ENCODE peak calls at places on chromosomes 3 and 15, in six cellular contexts. F is GM12878, P is HepG2, M is K562, G is SK-N-SH, Z is H1. I is an unnamed sample.

GRCh38 chr3:134880431-134880830 is 85.4 kb downstream of the EPHB1 start:
- DNase-seq in F (no peak), P (no peak), M (no peak), G (no peak), Z (no peak), I (no peak)

GRCh38 chr3:56837196-56837955 is 35.6 kb upstream of the ARHGEF3 start:
- DNase-seq in F (peak), P (no peak), M (no peak), G (no peak), Z (no peak), I (no peak)

GRCh38 chr3:60025071-60026055 is 975.5 kb upstream of the CFAP20DC start:
- DNase-seq in F (no peak), P (no peak), M (no peak), G (no peak), Z (no peak), I (no peak)

GRCh38 chr15:67501177-67501835 is 19.6 kb upstream of the C15orf61 start:
- DNase-seq in F (no peak), P (peak), M (no peak), G (peak), Z (no peak), I (no peak)

GRCh38 chr3:118802325-118803095 is 232.1 kb downstream of the IGSF11 start:
- DNase-seq in F (no peak), P (no peak), M (no peak), G (no peak), Z (no peak), I (no peak)

GRCh38 chr3:152267319-152267689 is 1.4 kb upstream of the MBNL1 start:
- DNase-seq in F (no peak), P (no peak), M (no peak), G (no peak), Z (no peak), I (no peak)

GRCh38 chr3:13379191-13379830 is 40.8 kb downstream of the NUP210 start:
- DNase-seq in F (no peak), P (no peak), M (no peak), G (no peak), Z (no peak), I (no peak)

GRCh38 chr3:146164951-146165350 is 4.0 kb upstream of the PLOD2 start:
- DNase-seq in F (no peak), P (no peak), M (no peak), G (no peak), Z (no peak), I (no peak)

GRCh38 chr3:28343144-28343543 is 5.4 kb upstream of the ZCWPW2 start:
- DNase-seq in F (no peak), P (no peak), M (no peak), G (no peak), Z (no peak), I (no peak)

GRCh38 chr3:123026551-123027291 is 842 bp downstream of the SEMA5B start:
- DNase-seq in F (no peak), P (no peak), M (no peak), G (peak), Z (no peak), I (no peak)

GRCh38 chr15:38058596-38059075 is 124.2 kb downstream of the TMCO5A start:
- DNase-seq in F (no peak), P (no peak), M (no peak), G (no peak), Z (no peak), I (no peak)

GRCh38 chr3:14157951-14158350 is 20.4 kb downstream of the XPC start:
- DNase-seq in F (no peak), P (no peak), M (no peak), G (no peak), Z (no peak), I (no peak)

GRCh38 chr3:156594229-156594683 is 39.3 kb upstream of the SSR3 start:
- DNase-seq in F (no peak), P (peak), M (no peak), G (no peak), Z (no peak), I (no peak)

GRCh38 chr3:97917813-97918536 is 54.3 kb downstream of the RIOX2 start:
- DNase-seq in F (no peak), P (peak), M (no peak), G (no peak), Z (no peak), I (no peak)

GRCh38 chr15:28267727-28268126 is 54.3 kb downstream of the HERC2 start:
- DNase-seq in F (no peak), P (no peak), M (no peak), G (no peak), Z (no peak), I (no peak)

GRCh38 chr15:62711691-62712454 is 330.7 kb upstream of the TPM1 start:
- DNase-seq in F (peak), P (no peak), M (no peak), G (no peak), Z (no peak), I (no peak)

GRCh38 chr15:58038426-58039106 is 26.9 kb downstream of the ALDH1A2 start:
- DNase-seq in F (no peak), P (no peak), M (no peak), G (no peak), Z (no peak), I (no peak)

GRCh38 chr15:100022426-100022825 is 289.2 kb upstream of the LYSMD4 start:
- DNase-seq in F (no peak), P (no peak), M (no peak), G (no peak), Z (no peak), I (no peak)
- TF ChIP-seq POLR2AphosphoS5 in F (no peak), P (no peak), M (no peak), G (no peak), Z (no peak), I (no peak)

GRCh38 chr15:81297147-81297572 is 26.8 kb downstream of the STARD5 start:
- DNase-seq in F (no peak), P (no peak), M (no peak), G (no peak), Z (no peak), I (no peak)

GRCh38 chr15:81296218-81296617 is 27.7 kb downstream of the STARD5 start:
- DNase-seq in F (no peak), P (no peak), M (no peak), G (no peak), Z (no peak), I (no peak)

GRCh38 chr15:81294501-81294850 is 29.5 kb downstream of the STARD5 start:
- DNase-seq in F (no peak), P (no peak), M (no peak), G (no peak), Z (no peak), I (peak)

GRCh38 chr15:81296673-81297072 is 27.3 kb downstream of the STARD5 start:
- DNase-seq in F (peak), P (no peak), M (no peak), G (no peak), Z (no peak), I (peak)

DNA sequence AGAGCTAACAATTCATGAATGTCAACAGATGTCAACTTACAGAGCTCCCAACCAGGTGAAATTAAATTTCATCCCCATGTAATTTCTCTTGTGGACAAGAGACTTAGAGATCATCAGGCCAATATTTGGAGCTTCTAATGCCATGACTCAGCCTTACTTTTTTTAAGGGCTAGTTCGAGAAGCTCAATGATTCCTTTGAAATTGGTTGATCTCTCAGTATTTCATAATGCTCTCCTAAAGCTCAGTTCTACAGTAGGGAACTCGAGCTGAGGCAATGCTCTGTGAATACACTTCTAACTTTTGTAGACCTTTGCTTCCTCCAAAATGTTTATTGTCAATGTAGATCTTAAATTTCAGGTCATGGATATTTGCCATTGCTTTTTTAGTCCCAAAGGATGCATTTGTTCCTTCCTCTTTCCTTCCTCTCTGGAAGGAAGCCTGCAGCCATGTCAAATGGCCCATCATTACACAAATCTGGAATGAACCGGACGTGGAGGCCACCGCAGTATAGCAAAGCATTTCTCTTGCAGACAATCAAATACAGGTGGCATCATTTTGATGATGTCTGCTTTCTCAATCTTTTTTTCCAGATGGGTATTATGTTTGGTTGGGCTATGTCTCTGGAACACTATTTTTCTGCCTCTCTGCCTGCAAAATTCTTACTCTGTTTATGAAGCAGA is 28.3 kb downstream of the STARD5 start:
- DNase-seq in F (no peak), P (no peak), M (no peak), G (no peak), Z (no peak), I (peak)
- H3K4me3 ChIP-seq in F (peak), P (no peak), M (no peak), G (no peak), Z (no peak), I (no peak)

GRCh38 chr3:194019766-194020165 is 116.2 kb upstream of the HES1 start:
- DNase-seq in F (no peak), P (no peak), M (no peak), G (no peak), Z (no peak), I (no peak)
- TF ChIP-seq GABPA in F (no peak), P (no peak), M (no peak), G (no peak), Z (no peak), I (no peak)

GRCh38 chr3:12350151-12350813 is 61.4 kb downstream of the PPARG start:
- DNase-seq in F (no peak), P (no peak), M (no peak), G (no peak), Z (no peak), I (peak)
- TF ChIP-seq POLR2AphosphoS5 in F (no peak), P (no peak), M (no peak), G (no peak), Z (no peak), I (peak)

DNA sequence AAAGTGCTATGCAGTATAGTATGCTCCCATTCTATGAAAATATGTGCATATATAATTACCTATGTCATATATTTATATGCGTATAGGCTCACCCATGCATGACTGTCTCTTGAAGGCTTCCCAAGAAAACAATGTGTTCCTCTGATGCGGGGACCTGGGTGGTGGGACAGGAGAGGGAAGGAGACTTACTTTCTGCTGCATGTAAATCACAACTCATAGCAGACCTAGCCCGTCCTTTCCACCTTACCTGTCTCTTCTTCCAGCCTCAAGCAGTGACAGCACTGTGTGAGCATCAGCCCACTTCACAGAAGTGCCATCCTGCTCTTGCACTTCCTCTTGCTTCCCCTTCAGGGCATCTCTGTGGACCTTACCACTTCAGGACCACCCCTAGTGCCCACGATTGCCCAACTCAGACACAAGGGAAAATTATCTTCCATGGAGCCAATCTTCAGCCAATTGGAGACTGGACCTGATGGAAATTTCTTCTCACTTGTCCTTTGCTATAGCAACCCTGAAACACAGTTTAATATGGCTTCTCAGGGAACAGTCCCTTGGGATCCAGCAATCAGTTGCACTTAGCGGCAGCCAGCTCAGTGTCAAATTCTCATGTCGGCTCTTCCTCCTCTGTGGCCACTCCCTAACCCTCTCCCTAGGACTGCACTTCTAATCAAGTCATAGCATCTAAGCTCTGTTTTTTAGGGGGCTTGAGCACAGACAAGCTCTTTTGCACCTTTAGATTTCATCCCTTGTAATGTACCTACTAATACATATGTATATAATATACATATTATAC is 250.2 kb upstream of the TLE3 start:
- DNase-seq in F (no peak), P (no peak), M (no peak), G (no peak), Z (no peak), I (no peak)
- H3K4me3 ChIP-seq in F (no peak), P (no peak), M (no peak), G (no peak), Z (no peak), I (no peak)

DNA sequence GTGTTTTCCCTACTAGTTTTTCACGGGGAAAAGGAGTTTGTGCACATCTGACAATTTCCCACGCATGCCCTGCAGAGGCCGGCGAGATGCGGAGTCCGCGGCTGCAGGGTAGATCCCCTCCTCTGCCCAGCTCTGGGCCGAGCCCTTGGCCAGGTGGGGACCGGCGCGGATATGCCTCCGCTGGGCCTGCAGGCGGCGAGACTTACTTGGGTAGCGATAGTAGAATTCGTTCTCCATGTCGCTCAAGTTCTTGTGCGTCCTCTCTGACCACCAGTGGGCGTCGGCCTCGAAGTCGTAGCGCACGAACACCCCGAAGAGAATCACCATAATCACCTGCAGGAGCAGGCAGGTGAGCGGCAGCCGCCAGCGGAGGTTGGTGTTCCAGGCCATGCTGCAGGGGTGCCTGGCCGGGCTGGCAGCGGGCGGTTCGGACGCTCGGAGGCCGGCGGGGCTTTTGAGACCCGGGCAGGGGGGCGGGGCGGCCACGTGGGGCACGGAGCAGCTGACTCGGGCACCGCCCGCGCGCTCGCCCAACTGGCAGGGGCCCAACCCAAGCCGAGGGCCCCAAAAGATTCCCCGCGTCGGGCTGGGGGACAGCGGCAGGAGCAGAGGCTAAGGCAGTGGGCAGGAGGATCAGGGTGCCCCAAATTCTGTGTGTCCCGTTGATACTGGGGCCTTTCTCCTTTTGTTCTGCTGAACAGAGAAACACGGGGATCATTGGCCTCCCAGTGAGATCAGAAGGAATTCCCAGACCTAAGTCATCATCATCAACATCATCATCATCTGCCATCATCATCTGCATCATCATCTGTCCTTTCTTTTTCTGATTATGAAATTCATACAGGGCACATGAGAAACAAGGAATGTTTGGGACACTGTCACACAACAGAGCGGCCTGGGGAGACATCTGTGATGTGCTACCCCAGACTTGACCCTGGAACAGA is at the start of gene RHCG:
- DNase-seq in F (no peak), P (peak), M (peak), G (peak), Z (peak), I (no peak)
- TF ChIP-seq GABPA in F (no peak), P (no peak), M (no peak), G (no peak), Z (no peak), I (no peak)

DNA sequence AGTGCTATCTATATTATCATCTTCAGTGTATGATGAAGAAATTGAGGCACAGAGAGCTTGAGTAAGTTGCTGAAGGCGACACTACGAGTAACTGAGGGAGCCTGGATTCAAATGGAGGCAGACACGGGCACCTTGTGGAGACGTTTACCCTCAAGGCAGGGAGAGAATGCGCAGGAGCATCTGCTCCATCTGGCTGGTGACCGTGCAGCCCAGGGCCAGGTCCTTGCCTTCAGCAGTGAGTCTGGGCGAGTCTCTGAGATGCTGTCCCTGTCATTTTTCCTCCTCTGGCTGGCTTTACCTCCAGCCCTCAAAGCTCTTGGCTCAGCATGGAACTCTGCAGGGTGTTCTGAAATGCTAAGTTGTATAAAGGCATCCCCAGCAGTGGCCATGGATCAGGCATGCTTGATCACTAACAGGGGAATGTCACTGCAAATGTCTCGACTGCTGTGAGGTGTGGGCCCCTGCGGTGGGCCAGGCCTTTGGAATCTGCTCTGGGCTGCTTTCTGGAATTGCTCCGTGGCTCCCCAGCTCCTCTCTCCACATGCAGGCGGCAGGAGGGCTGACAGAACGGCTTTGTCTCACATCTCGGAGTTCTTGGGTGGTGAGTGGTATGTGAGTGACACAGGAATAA is 19.7 kb downstream of the SPSB4 start:
- DNase-seq in F (no peak), P (no peak), M (no peak), G (peak), Z (peak), I (no peak)
- TF ChIP-seq POLR2AphosphoS5 in F (no peak), P (no peak), M (no peak), G (no peak), Z (peak), I (no peak)

GRCh38 chr3:23608650-23609049 is 197.1 kb upstream of the UBE2E1 start:
- DNase-seq in F (no peak), P (no peak), M (no peak), G (no peak), Z (no peak), I (no peak)

GRCh38 chr3:23615068-23615467 is 190.7 kb upstream of the UBE2E1 start:
- DNase-seq in F (no peak), P (no peak), M (no peak), G (no peak), Z (no peak), I (no peak)

GRCh38 chr3:23611737-23612295 is 193.9 kb upstream of the UBE2E1 start:
- DNase-seq in F (no peak), P (no peak), M (no peak), G (no peak), Z (no peak), I (no peak)

GRCh38 chr3:23607184-23607847 is 198.4 kb upstream of the UBE2E1 start:
- DNase-seq in F (no peak), P (no peak), M (no peak), G (no peak), Z (no peak), I (no peak)

DNA sequence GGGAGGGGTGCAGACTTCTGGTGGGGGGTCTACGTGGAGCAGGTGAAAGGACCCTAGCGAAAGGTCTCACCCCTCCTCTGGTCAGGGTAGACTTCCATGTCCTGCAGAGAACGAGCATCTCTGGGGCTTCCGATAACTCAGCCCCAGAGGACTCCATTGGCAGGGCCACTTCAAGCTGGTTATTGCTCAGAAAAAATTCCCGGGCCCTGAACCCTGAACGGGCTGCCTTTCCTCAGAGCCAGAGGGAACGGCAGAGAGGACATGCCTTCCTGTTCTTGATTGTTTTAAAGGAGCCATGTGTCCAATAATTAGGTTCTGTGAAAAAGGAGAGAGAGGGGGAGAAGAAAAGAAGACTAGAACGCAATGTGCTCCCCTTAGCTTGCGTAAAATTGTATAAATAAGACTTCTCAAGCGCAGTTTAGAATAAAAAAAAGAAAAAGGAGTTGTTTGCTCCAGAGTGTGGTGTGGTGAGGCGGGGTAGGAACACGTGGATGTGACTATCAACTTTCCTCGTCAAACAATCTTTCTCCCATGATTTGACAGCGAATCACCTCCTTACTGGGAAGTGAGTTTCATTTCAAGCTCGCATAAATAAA is 193.4 kb upstream of the UBE2E1 start:
- DNase-seq in F (no peak), P (no peak), M (no peak), G (no peak), Z (no peak), I (no peak)
- H3K4me3 ChIP-seq in F (no peak), P (no peak), M (no peak), G (no peak), Z (no peak), I (peak)

GRCh38 chr15:45919806-45920205 is 285.0 kb downstream of the SQOR start:
- DNase-seq in F (no peak), P (peak), M (no peak), G (no peak), Z (no peak), I (no peak)
- TF ChIP-seq GABPA in F (no peak), P (no peak), M (no peak), G (no peak), Z (no peak), I (no peak)

DNA sequence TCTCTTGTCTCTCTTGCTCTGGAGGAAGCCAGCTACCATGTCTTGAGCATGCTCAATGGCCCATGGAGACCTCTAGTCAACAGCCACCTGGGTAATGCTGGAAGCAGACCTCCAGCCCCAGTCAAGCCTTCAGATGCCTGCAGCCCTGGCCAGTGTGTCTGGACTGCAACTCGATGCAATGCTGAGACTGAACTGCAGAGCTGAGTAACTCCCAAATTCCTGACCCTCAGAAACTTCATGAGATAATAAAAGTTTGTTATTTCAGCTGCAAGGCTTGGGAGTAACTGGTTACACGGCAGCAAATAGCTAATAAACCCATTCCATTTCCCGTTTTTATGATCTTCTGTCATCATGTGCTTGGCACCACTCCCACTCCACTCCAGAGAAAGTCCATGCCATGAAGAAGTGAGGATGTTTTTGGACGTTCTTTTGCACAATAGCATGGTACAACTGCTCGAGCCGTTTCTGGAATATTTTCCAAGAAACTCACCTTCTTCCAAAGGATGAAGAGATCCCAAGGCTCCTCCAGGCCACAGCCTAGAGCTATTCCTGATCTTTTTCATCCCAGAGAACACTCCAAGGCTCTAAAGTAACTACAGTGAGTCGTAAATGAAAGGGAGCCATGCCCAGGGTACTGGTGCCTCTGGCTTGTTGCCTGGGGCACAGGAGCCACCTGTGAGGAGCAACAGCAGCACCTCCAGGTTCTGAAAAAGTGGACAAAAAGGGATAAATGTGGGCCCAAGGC is 72.0 kb upstream of the KLF13 start:
- DNase-seq in F (no peak), P (no peak), M (no peak), G (no peak), Z (no peak), I (no peak)
- TF ChIP-seq POLR2AphosphoS5 in F (no peak), P (no peak), M (no peak), G (no peak), Z (no peak), I (no peak)

I was measured in HL-60.